ENCODE peak calls at places on chromosomes 5 and 9, in eight cellular contexts. W is RKO, Z is neural progenitor cell, L is neural crest cell, J is NCI-H1105 treated with DMSO at 0.1 percent for 48 hours, Q is NCI-H345, O is psoas muscle, D is NCI-H2081 treated with DMSO at 0.1 percent for 48 hours. Y is an unnamed sample.

GRCh38 chr5:82142217-82142841 is 135.8 kb downstream of the RPS23 start:
- DNase-seq in W (no peak), Z (no peak), L (no peak), J (no peak), Q (no peak), O (no peak), D (no peak), Y (no peak)

GRCh38 chr9:14004110-14004509 is 309.8 kb downstream of the NFIB start:
- DNase-seq in W (no peak), Z (no peak), L (no peak), J (no peak), Q (no peak), O (no peak), D (no peak), Y (no peak)

GRCh38 chr9:87502446-87503232 is 5.0 kb downstream of the DAPK1 start:
- DNase-seq in W (no peak), Z (no peak), L (no peak), J (no peak), Q (no peak), O (no peak), D (no peak), Y (no peak)

GRCh38 chr5:83097582-83098265 is 20.4 kb downstream of the XRCC4 start:
- DNase-seq in W (no peak), Z (no peak), L (no peak), J (peak; percentile 48), Q (no peak), O (no peak), D (no peak), Y (no peak)

GRCh38 chr9:111986035-111986556 is 89.5 kb downstream of the UGCG start:
- DNase-seq in W (no peak), Z (no peak), L (no peak), J (no peak), Q (no peak), O (no peak), D (no peak), Y (no peak)

GRCh38 chr9:33818167-33818831 is 1.3 kb downstream of the UBE2R2 start:
- DNase-seq in W (peak; percentile 49), Z (no peak), L (no peak), J (peak; percentile 29), Q (no peak), O (peak; percentile 82), D (no peak), Y (no peak)

GRCh38 chr9:105708405-105708804 is 14.1 kb downstream of the TMEM38B start:
- DNase-seq in W (no peak), Z (no peak), L (no peak), J (no peak), Q (no peak), O (no peak), D (no peak), Y (no peak)

GRCh38 chr5:161372682-161373344 is 173.7 kb downstream of the GABRB2 start:
- DNase-seq in W (no peak), Z (peak; percentile 13), L (no peak), J (no peak), Q (no peak), O (no peak), D (no peak), Y (no peak)

GRCh38 chr5:148237795-148238194 is 530 bp upstream of the MARCOL start:
- DNase-seq in W (no peak), Z (no peak), L (no peak), J (no peak), Q (no peak), O (no peak), D (no peak), Y (no peak)

GRCh38 chr5:6781711-6782110 is 68.5 kb downstream of the TENT4A start:
- DNase-seq in W (peak; percentile 31), Z (no peak), L (no peak), J (no peak), Q (no peak), O (no peak), D (no peak), Y (no peak)

GRCh38 chr5:39464096-39464495 is 39.3 kb upstream of the DAB2 start:
- DNase-seq in W (no peak), Z (no peak), L (no peak), J (no peak), Q (no peak), O (no peak), D (no peak), Y (no peak)

GRCh38 chr9:106417685-106418084 is 445.3 kb upstream of the ZNF462 start:
- DNase-seq in W (no peak), Z (no peak), L (no peak), J (no peak), Q (no peak), O (no peak), D (no peak), Y (no peak)

GRCh38 chr9:126160067-126160853 is 166.4 kb upstream of the MVB12B start:
- DNase-seq in W (no peak), Z (no peak), L (no peak), J (no peak), Q (no peak), O (no peak), D (no peak), Y (no peak)

GRCh38 chr5:6503342-6503741 is 54.7 kb downstream of the UBE2QL1 start:
- DNase-seq in W (no peak), Z (no peak), L (no peak), J (no peak), Q (no peak), O (no peak), D (no peak), Y (no peak)

GRCh38 chr5:80059354-80059980 is 24.3 kb downstream of the THBS4 start:
- DNase-seq in W (no peak), Z (no peak), L (no peak), J (no peak), Q (no peak), O (no peak), D (no peak), Y (no peak)

GRCh38 chr5:39584921-39585320 is 160.1 kb upstream of the DAB2 start:
- DNase-seq in W (no peak), Z (no peak), L (no peak), J (no peak), Q (no peak), O (no peak), D (no peak), Y (no peak)

GRCh38 chr5:79555418-79555817 is 41.5 kb upstream of the HOMER1 start:
- DNase-seq in W (no peak), Z (no peak), L (no peak), J (no peak), Q (no peak), O (no peak), D (no peak), Y (no peak)

GRCh38 chr9:79610019-79610760 is 38.4 kb downstream of the TLE4 start:
- DNase-seq in W (no peak), Z (peak; percentile 58), L (no peak), J (peak; percentile 76), Q (no peak), O (no peak), D (peak; percentile 24), Y (no peak)

GRCh38 chr9:129822825-129823162 is 1.1 kb downstream of the TOR1A start:
- DNase-seq in W (no peak), Z (no peak), L (no peak), J (no peak), Q (no peak), O (no peak), D (no peak), Y (no peak)

GRCh38 chr9:112168197-112168596 is 6.9 kb downstream of the SUSD1 start:
- DNase-seq in W (no peak), Z (no peak), L (no peak), J (no peak), Q (no peak), O (no peak), D (no peak), Y (no peak)

GRCh38 chr5:59124983-59125960 is 542.4 kb downstream of the RAB3C start:
- DNase-seq in W (no peak), Z (no peak), L (no peak), J (no peak), Q (no peak), O (no peak), D (no peak), Y (no peak)

GRCh38 chr9:133647765-133648469 is 11.8 kb downstream of the DBH start:
- DNase-seq in W (no peak), Z (no peak), L (no peak), J (no peak), Q (no peak), O (no peak), D (no peak), Y (no peak)

GRCh38 chr5:105371169-105371568 is 1808.6 kb upstream of the NUDT12 start:
- DNase-seq in W (no peak), Z (no peak), L (no peak), J (no peak), Q (no peak), O (no peak), D (no peak), Y (no peak)

GRCh38 chr5:111929892-111930291 is 172.9 kb upstream of the NREP start:
- DNase-seq in W (no peak), Z (no peak), L (no peak), J (no peak), Q (no peak), O (no peak), D (no peak), Y (peak; percentile 8)

GRCh38 chr5:127031147-127031862 is 947 bp upstream of the MARCHF3 start:
- DNase-seq in W (no peak), Z (peak; percentile 57), L (no peak), J (no peak), Q (no peak), O (peak; percentile 65), D (no peak), Y (peak; percentile 10)

GRCh38 chr9:91751922-91752321 is 198.1 kb downstream of the ROR2 start:
- DNase-seq in W (no peak), Z (no peak), L (no peak), J (no peak), Q (no peak), O (no peak), D (no peak), Y (no peak)

GRCh38 chr5:139399501-139400121 is 4.3 kb downstream of the SPATA24 start:
- DNase-seq in W (no peak), Z (no peak), L (no peak), J (no peak), Q (no peak), O (peak; percentile 36), D (no peak), Y (no peak)

GRCh38 chr5:77852514-77853352 is 76.6 kb upstream of the TBCA start:
- DNase-seq in W (no peak), Z (peak; percentile 85), L (peak; percentile 60), J (no peak), Q (peak; percentile 6), O (peak; percentile 76), D (no peak), Y (peak; percentile 81)

Y was measured in HuH-7.5.